ENCODE peak calls at places on chromosome 4, in nine cellular contexts. V, R, B, N, P, U, D, H and O are unnamed samples.

GRCh38 chr4:64479338-64479737 is 70.1 kb upstream of the TECRL start:
- DNase-seq in R (no peak), P (no peak), V (no peak), U (no peak), D (no peak), H (no peak), N (no peak), B (no peak), O (no peak)

GRCh38 chr4:184960505-184960971 is 57.8 kb upstream of the HELT start:
- DNase-seq in D (no peak), R (no peak), P (no peak), U (peak), V (no peak), N (no peak), B (peak), H (no peak), O (no peak)

GRCh38 chr4:99945718-99946345 is 586 bp downstream of the DNAJB14 start:
- DNase-seq in P (no peak), N (peak), V (peak), H (no peak), B (peak), D (no peak), R (peak), U (no peak), O (peak)

GRCh38 chr4:155972098-155972497 is 18.4 kb upstream of the CTSO start:
- DNase-seq in N (no peak), U (no peak), P (no peak), D (no peak), R (no peak), V (no peak), H (no peak), B (peak), O (peak)

GRCh38 chr4:118997601-118998000 is 108.9 kb downstream of the SYNPO2 start:
- DNase-seq in U (no peak), P (no peak), V (no peak), R (no peak), H (no peak), N (no peak), D (no peak), B (peak), O (no peak)

GRCh38 chr4:125388653-125389052 is 73.9 kb downstream of the FAT4 start:
- DNase-seq in H (no peak), D (no peak), V (no peak), P (no peak), B (peak), N (no peak), U (no peak), R (no peak), O (peak)

GRCh38 chr4:158496030-158496741 is 25.5 kb upstream of the RXFP1 start:
- DNase-seq in P (peak), R (no peak), V (no peak), D (no peak), B (peak), N (no peak), U (no peak), H (peak), O (peak)

GRCh38 chr4:133316874-133317273 is 167.8 kb downstream of the PCDH10 start:
- DNase-seq in V (no peak), R (no peak), U (no peak), D (no peak), H (no peak), B (peak), N (no peak), P (no peak), O (no peak)

GRCh38 chr4:138236035-138236434 is 6.1 kb downstream of the SLC7A11 start:
- DNase-seq in V (no peak), R (no peak), N (no peak), P (no peak), D (no peak), H (no peak), U (no peak), B (no peak), O (no peak)

GRCh38 chr4:65839288-65839919 is 169.1 kb upstream of the EPHA5 start:
- DNase-seq in R (no peak), P (no peak), B (no peak), D (no peak), V (no peak), H (no peak), N (no peak), U (no peak), O (no peak)